ENCODE peak calls at places on chromosomes 11 and 22, in five cellular contexts. L is endothelial cell; G is RPMI7951; V is stimulated activated CD4-positive, alpha-beta T cell treated with anti-CD3 and anti-CD28 coated beads, Interleukin-1b, Interleukin-23, amount 100 ng/mL, for 24 hours; P is ACHN. I is an unnamed sample.

GRCh38 chr11:117986981-117987495 is 844 bp downstream of the IL10RA start:
- DNase-seq in L (no peak), G (no peak), V (peak; percentile 40), P (no peak), I (no peak)

GRCh38 chr22:45968751-45969413 is 8.1 kb downstream of the WNT7B start:
- DNase-seq in L (no peak), G (peak; percentile 98), V (no peak), P (no peak), I (no peak)

GRCh38 chr22:21942407-21942895 is 10.2 kb downstream of the PPM1F start:
- DNase-seq in L (peak; percentile 72), G (peak; percentile 89), V (no peak), P (peak; percentile 55), I (no peak)

GRCh38 chr11:59550842-59551650 is 39.7 kb downstream of the OR4D9 start:
- DNase-seq in L (peak; percentile 75), G (peak; percentile 84), V (peak; percentile 82), P (peak; percentile 88), I (peak; percentile 75)

GRCh38 chr11:2348986-2349385 is 28.1 kb upstream of the CD81 start:
- DNase-seq in L (no peak), G (peak; percentile 88), V (no peak), P (no peak), I (no peak)

GRCh38 chr11:121117753-121118152 is 16.7 kb downstream of the TECTA start:
- DNase-seq in L (no peak), G (no peak), V (no peak), P (no peak), I (no peak)

GRCh38 chr11:120139316-120140069 is 1.6 kb upstream of the TRIM29 start:
- DNase-seq in L (no peak), G (no peak), V (no peak), P (no peak), I (no peak)

GRCh38 chr11:97973352-97973857 is 1047.3 kb upstream of the CNTN5 start:
- DNase-seq in L (no peak), G (no peak), V (no peak), P (no peak), I (no peak)

GRCh38 chr11:94283678-94284077 is 20.7 kb upstream of the IZUMO1R start:
- DNase-seq in L (no peak), G (no peak), V (no peak), P (no peak), I (no peak)

GRCh38 chr11:113587318-113587739 is 112.1 kb upstream of the DRD2 start:
- DNase-seq in L (no peak), G (peak; percentile 94), V (peak; percentile 3), P (no peak), I (no peak)

GRCh38 chr11:133318221-133318620 is 214.1 kb downstream of the OPCML start:
- DNase-seq in L (no peak), G (no peak), V (no peak), P (no peak), I (no peak)

GRCh38 chr22:49670610-49671330 is 156.9 kb downstream of the BRD1 start:
- DNase-seq in L (peak; percentile 50), G (no peak), V (no peak), P (no peak), I (peak; percentile 55)

GRCh38 chr22:46390652-46391301 is 55.3 kb downstream of the TRMU start:
- DNase-seq in L (no peak), G (peak; percentile 31), V (no peak), P (no peak), I (no peak)

GRCh38 chr11:86917577-86917976 is 37.6 kb downstream of the FZD4 start:
- DNase-seq in L (no peak), G (no peak), V (no peak), P (no peak), I (no peak)

I was measured in B cell.